ENCODE peak calls at places on chromosomes 6 and 20, in four cellular contexts. G is SK-N-DZ, A is T-helper 2 cell, E is heart right ventricle. X is an unnamed sample.

GRCh38 chr20:10532351-10532750 is 97.2 kb downstream of the SLX4IP start:
- DNase-seq in G (no peak), E (no peak), A (no peak), X (no peak)

GRCh38 chr20:8509809-8510208 is 377.7 kb downstream of the PLCB1 start:
- DNase-seq in A (no peak), E (no peak), G (peak; percentile 75), X (no peak)

GRCh38 chr6:43258180-43258579 is 14.9 kb downstream of the TTBK1 start:
- DNase-seq in G (no peak), E (no peak), A (no peak), X (no peak)

GRCh38 chr6:29627762-29628418 is 5.1 kb downstream of the GABBR1 start:
- DNase-seq in E (peak; percentile 80), A (peak; percentile 33), G (peak; percentile 70), X (peak; percentile 63)

GRCh38 chr6:35730745-35731413 is 6.0 kb upstream of the ARMC12 start:
- DNase-seq in G (no peak), E (no peak), A (no peak), X (no peak)

GRCh38 chr20:354298-354977 is 7.5 kb downstream of the NRSN2 start:
- DNase-seq in G (peak; percentile 79), A (peak; percentile 66), E (peak; percentile 72), X (peak; percentile 59)

GRCh38 chr6:6816716-6817115 is 228.2 kb downstream of the LY86 start:
- DNase-seq in A (no peak), G (no peak), E (no peak), X (no peak)

GRCh38 chr6:2765896-2766766 is 938 bp downstream of the WRNIP1 start:
- DNase-seq in G (peak; percentile 27), E (peak; percentile 46), A (peak; percentile 16), X (no peak)

GRCh38 chr6:117955684-117956083 is 48.6 kb downstream of the SLC35F1 start:
- DNase-seq in E (no peak), A (no peak), G (no peak), X (no peak)

GRCh38 chr6:44074383-44075136 is 52.7 kb downstream of the MRPL14 start:
- DNase-seq in G (peak; percentile 86), A (peak; percentile 53), E (peak; percentile 70), X (no peak)

GRCh38 chr6:26195924-26196845 is 109.0 kb downstream of the HFE start:
- DNase-seq in A (peak; percentile 18), E (no peak), G (peak; percentile 26), X (no peak)

GRCh38 chr6:167078745-167079144 is 44.2 kb upstream of the CCR6 start:
- DNase-seq in E (no peak), G (no peak), A (no peak), X (no peak)

GRCh38 chr6:27605401-27606342 is 132.8 kb upstream of the ZNF184 start:
- DNase-seq in G (no peak), E (no peak), A (no peak), X (no peak)

GRCh38 chr6:34102696-34103095 is 43.2 kb downstream of the GRM4 start:
- DNase-seq in G (no peak), E (no peak), A (no peak), X (no peak)

GRCh38 chr6:20946037-20946436 is 411.8 kb downstream of the CDKAL1 start:
- DNase-seq in A (no peak), E (no peak), G (no peak), X (no peak)

GRCh38 chr6:70380259-70380658 is 33.0 kb upstream of the FAM135A start:
- DNase-seq in A (no peak), G (no peak), E (no peak), X (no peak)

GRCh38 chr20:41654292-41654691 is 36.1 kb upstream of the CHD6 start:
- DNase-seq in A (no peak), E (no peak), G (peak; percentile 80), X (no peak)

GRCh38 chr6:56772737-56773184 is 130.1 kb upstream of the DST start:
- DNase-seq in A (no peak), G (no peak), E (peak; percentile 37), X (peak; percentile 40)

GRCh38 chr6:13362432-13362831 is 34.1 kb upstream of the TBC1D7 start:
- DNase-seq in A (no peak), E (no peak), G (no peak), X (no peak)

X was measured in occipital lobe.